ENCODE peak calls at places on chromosomes 4 and X, in eight cellular contexts. O is activated CD8-positive, alpha-beta memory T cell treated with anti-CD3 and anti-CD28 coated beads, Interleukin-2, amount 50 U/mL, for 4 hours; B is A673; T is mucosa of descending colon; U is IMR-90; I is non-pigmented ciliary epithelial cell; J is Calu3; H is OCI-LY7. Q is an unnamed sample.

GRCh38 chr4:38983756-38984647 is 48.2 kb downstream of the TMEM156 start:
- DNase-seq in O (no peak), B (peak), T (no peak), U (peak), I (no peak), J (no peak), H (no peak), Q (no peak)

GRCh38 chr4:176927664-176928063 is 134.9 kb upstream of the VEGFC start:
- DNase-seq in O (no peak), B (peak), T (no peak), U (peak), I (peak), J (no peak), H (no peak), Q (no peak)

GRCh38 chr4:148770848-148771247 is 328.6 kb upstream of the NR3C2 start:
- DNase-seq in O (no peak), B (peak), T (no peak), U (peak), I (no peak), J (no peak), H (no peak), Q (no peak)

GRCh38 chr4:129384974-129385373 is 289.0 kb downstream of the C4orf33 start:
- DNase-seq in O (no peak), B (no peak), T (no peak), U (no peak), I (no peak), J (no peak), H (no peak), Q (no peak)

GRCh38 chr4:73734405-73735070 is 5.8 kb upstream of the CXCL8 start:
- DNase-seq in O (no peak), B (no peak), T (no peak), U (peak), I (no peak), J (no peak), H (no peak), Q (no peak)

GRCh38 chr4:4542824-4543485 is 1.1 kb upstream of the STX18 start:
- DNase-seq in O (no peak), B (no peak), T (no peak), U (no peak), I (no peak), J (no peak), H (peak), Q (no peak)

GRCh38 chr4:48139688-48140087 is 5.6 kb upstream of the TXK start:
- DNase-seq in O (peak), B (no peak), T (no peak), U (peak), I (no peak), J (no peak), H (no peak), Q (peak)

GRCh38 chr4:108683479-108683878 is 33.1 kb downstream of the OSTC start:
- DNase-seq in O (no peak), B (peak), T (no peak), U (peak), I (no peak), J (no peak), H (peak), Q (no peak)

GRCh38 chr4:186485621-186486062 is 69.7 kb downstream of the MTNR1A start:
- DNase-seq in O (no peak), B (no peak), T (no peak), U (peak), I (no peak), J (no peak), H (no peak), Q (peak)

GRCh38 chr4:6891436-6892170 is 18.0 kb upstream of the TBC1D14 start:
- DNase-seq in O (no peak), B (no peak), T (no peak), U (peak), I (no peak), J (no peak), H (no peak), Q (no peak)

GRCh38 chr4:140037353-140038030 is 116.5 kb downstream of the MAML3 start:
- DNase-seq in O (no peak), B (no peak), T (no peak), U (peak), I (peak), J (peak), H (no peak), Q (no peak)

GRCh38 chr4:3257691-3258482 is 8.9 kb downstream of the MSANTD1 start:
- DNase-seq in O (no peak), B (no peak), T (peak), U (peak), I (no peak), J (no peak), H (no peak), Q (no peak)

GRCh38 chr4:9758641-9759317 is 22.7 kb upstream of the DRD5 start:
- DNase-seq in O (no peak), B (no peak), T (no peak), U (no peak), I (no peak), J (no peak), H (no peak), Q (no peak)

GRCh38 chr4:177442623-177443155 is 452 bp upstream of the AGA start:
- DNase-seq in O (no peak), B (peak), T (no peak), U (no peak), I (no peak), J (no peak), H (peak), Q (no peak)

GRCh38 chr4:121139533-121140222 is 24.4 kb downstream of the TNIP3 start:
- DNase-seq in O (no peak), B (no peak), T (no peak), U (peak), I (peak), J (no peak), H (no peak), Q (no peak)

GRCh38 chr4:133147365-133147821 is 1.7 kb upstream of the PCDH10 start:
- DNase-seq in O (no peak), B (peak), T (no peak), U (no peak), I (no peak), J (no peak), H (no peak), Q (no peak)

GRCh38 chr4:121370729-121371325 is 10.0 kb downstream of the QRFPR start:
- DNase-seq in O (peak), B (peak), T (no peak), U (peak), I (no peak), J (peak), H (peak), Q (no peak)

GRCh38 chr4:4735870-4736269 is 123.6 kb upstream of the MSX1 start:
- DNase-seq in O (no peak), B (no peak), T (no peak), U (peak), I (no peak), J (no peak), H (no peak), Q (no peak)

GRCh38 chrX:46967547-46967946 is 55.3 kb downstream of the JADE3 start:
- DNase-seq in O (no peak), B (no peak), T (no peak), U (no peak), I (no peak), J (no peak), H (peak), Q (no peak)

GRCh38 chr4:184097240-184097619 is 120.4 kb downstream of the ENPP6 start:
- DNase-seq in O (no peak), B (no peak), T (peak), U (no peak), I (no peak), J (no peak), H (no peak), Q (peak)

GRCh38 chr4:4446434-4446833 is 59.5 kb downstream of the NSG1 start:
- DNase-seq in O (no peak), B (no peak), T (no peak), U (peak), I (no peak), J (no peak), H (no peak), Q (no peak)

GRCh38 chr4:61752617-61753016 is 552.5 kb downstream of the ADGRL3 start:
- DNase-seq in O (no peak), B (no peak), T (no peak), U (no peak), I (no peak), J (no peak), H (no peak), Q (no peak)